ENCODE peak calls at places on chromosome 6, in eight cellular contexts. M, P, E, K, X, R, L and S are unnamed samples.

GRCh38 chr6:69933239-69933638 is 66.9 kb downstream of the COL19A1 start:
- DNase-seq in M (no peak), P (peak; percentile 76), E (no peak), K (no peak), X (peak; percentile 6), R (no peak), L (no peak), S (no peak)

GRCh38 chr6:9064156-9064555 is 628.8 kb upstream of the SLC35B3 start:
- DNase-seq in M (no peak), P (no peak), E (no peak), K (no peak), X (no peak), R (no peak), L (no peak), S (no peak)

GRCh38 chr6:43635387-43636311 is at the start of gene MAD2L1BP:
- DNase-seq in M (peak; percentile 78), P (peak; percentile 63), E (peak; percentile 74), K (peak; percentile 92), X (peak; percentile 68), R (peak; percentile 56), L (peak; percentile 85), S (peak; percentile 85)

GRCh38 chr6:41517473-41517872 is 28.7 kb upstream of the FOXP4 start:
- DNase-seq in M (no peak), P (no peak), E (no peak), K (no peak), X (no peak), R (no peak), L (peak; percentile 47), S (no peak)

GRCh38 chr6:63576985-63577712 is 4.9 kb downstream of the LOC128125822 start:
- DNase-seq in M (no peak), P (no peak), E (no peak), K (no peak), X (no peak), R (no peak), L (no peak), S (no peak)

GRCh38 chr6:51339728-51340127 is 521.1 kb downstream of the TFAP2B start:
- DNase-seq in M (no peak), P (no peak), E (no peak), K (peak; percentile 10), X (no peak), R (no peak), L (no peak), S (no peak)

GRCh38 chr6:41901882-41902519 is 6.8 kb upstream of the USP49 start:
- DNase-seq in M (no peak), P (peak; percentile 39), E (no peak), K (peak; percentile 71), X (peak; percentile 49), R (no peak), L (no peak), S (no peak)

GRCh38 chr6:36131517-36132220 is 1.4 kb downstream of the MAPK13 start:
- DNase-seq in M (no peak), P (peak; percentile 86), E (no peak), K (no peak), X (peak; percentile 85), R (no peak), L (no peak), S (no peak)

GRCh38 chr6:148335582-148335981 is 7.1 kb upstream of the SASH1 start:
- DNase-seq in M (no peak), P (no peak), E (no peak), K (no peak), X (peak; percentile 52), R (no peak), L (no peak), S (no peak)

GRCh38 chr6:82971877-82972460 is 93.7 kb downstream of the UBE3D start:
- DNase-seq in M (no peak), P (no peak), E (no peak), K (no peak), X (no peak), R (no peak), L (no peak), S (no peak)

GRCh38 chr6:73129653-73130443 is 95.4 kb downstream of the KHDC1L start:
- DNase-seq in M (peak; percentile 97), P (peak; percentile 72), E (peak; percentile 92), K (peak; percentile 56), X (peak; percentile 82), R (peak; percentile 66), L (peak; percentile 80), S (peak; percentile 87)

GRCh38 chr6:112337209-112337638 is 9.9 kb upstream of the RFPL4B start:
- DNase-seq in M (peak; percentile 61), P (peak; percentile 84), E (peak; percentile 61), K (no peak), X (peak; percentile 89), R (peak; percentile 43), L (peak; percentile 41), S (no peak)

GRCh38 chr6:110140650-110141049 is 38.8 kb downstream of the WASF1 start:
- DNase-seq in M (no peak), P (peak; percentile 86), E (no peak), K (no peak), X (peak; percentile 74), R (peak; percentile 52), L (no peak), S (no peak)

GRCh38 chr6:36028088-36028886 is 679 bp downstream of the MAPK14 start:
- DNase-seq in M (peak; percentile 25), P (peak; percentile 10), E (peak; percentile 37), K (peak; percentile 52), X (no peak), R (no peak), L (peak; percentile 62), S (no peak)

GRCh38 chr6:124968401-124968800 is 6.2 kb downstream of the RNF217 start:
- DNase-seq in M (no peak), P (no peak), E (no peak), K (no peak), X (no peak), R (no peak), L (no peak), S (no peak)

GRCh38 chr6:8131265-8131897 is 29.0 kb upstream of the EEF1E1 start:
- DNase-seq in M (peak; percentile 72), P (peak; percentile 74), E (peak; percentile 71), K (peak; percentile 42), X (peak; percentile 77), R (peak; percentile 61), L (no peak), S (peak; percentile 70)

GRCh38 chr6:35419431-35419830 is 32.7 kb upstream of the FANCE start:
- DNase-seq in M (no peak), P (peak; percentile 91), E (no peak), K (peak; percentile 48), X (peak; percentile 77), R (no peak), L (no peak), S (no peak)

GRCh38 chr6:52545844-52546119 is 31.1 kb downstream of the TRAM2 start:
- DNase-seq in M (no peak), P (no peak), E (no peak), K (no peak), X (no peak), R (no peak), L (no peak), S (no peak)

DNA sequence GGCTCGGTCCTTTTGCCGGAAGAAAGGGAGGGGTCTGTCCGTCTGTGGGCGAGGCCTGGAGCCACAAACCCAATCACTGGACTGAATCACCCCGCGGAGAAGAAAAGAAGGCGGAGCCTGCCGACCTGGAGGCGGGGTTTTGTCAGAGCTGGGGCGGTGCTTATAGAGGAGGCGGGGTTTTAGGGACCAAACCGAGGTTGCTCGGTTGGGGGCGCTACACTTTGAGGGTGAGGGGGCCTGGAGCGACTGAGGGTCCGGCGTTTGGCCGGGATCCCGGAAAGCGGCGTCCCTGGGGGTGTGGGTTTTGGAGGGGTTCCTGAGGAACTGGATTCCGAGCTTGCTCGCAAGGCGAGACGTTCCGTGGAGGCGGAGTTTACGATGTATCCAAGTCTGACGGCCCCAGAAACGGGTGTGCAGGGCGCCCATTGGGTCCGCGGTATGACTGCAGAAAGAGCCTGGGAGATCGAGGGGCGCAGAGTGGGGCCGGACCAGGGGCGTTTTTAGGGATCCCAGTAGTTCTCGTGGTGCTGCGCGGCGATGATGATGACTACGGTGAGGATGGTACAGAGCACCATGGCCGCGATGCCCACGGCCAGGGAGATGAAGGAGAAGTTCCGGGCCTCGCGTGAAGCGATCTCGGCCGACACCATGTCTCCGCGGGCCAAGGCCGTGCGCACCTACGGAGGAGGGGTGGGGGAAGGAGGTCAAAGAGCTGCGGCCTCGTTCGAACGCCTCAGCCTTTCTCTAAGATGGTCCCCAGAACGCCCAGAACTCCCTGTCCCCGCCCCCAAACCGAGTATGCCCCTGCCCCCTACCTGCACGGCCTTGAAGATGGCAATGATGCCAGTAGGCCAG is 2.8 kb downstream of the PRRT1 start:
- DNase-seq in M (no peak), P (peak; percentile 47), E (no peak), K (no peak), X (no peak), R (no peak), L (peak; percentile 71), S (no peak)
- TF ChIP-seq CTCF in M (no peak), P (peak; percentile 16), E (no peak), K (no peak), X (no peak), R (peak; percentile 18), L (no peak), S (no peak)

GRCh38 chr6:56922645-56923044 is 32.3 kb upstream of the BEND6 start:
- DNase-seq in M (no peak), P (no peak), E (no peak), K (no peak), X (no peak), R (no peak), L (no peak), S (no peak)
- TF ChIP-seq CTCF in M (no peak), P (no peak), E (no peak), K (no peak), X (no peak), R (no peak), L (no peak), S (no peak)

DNA sequence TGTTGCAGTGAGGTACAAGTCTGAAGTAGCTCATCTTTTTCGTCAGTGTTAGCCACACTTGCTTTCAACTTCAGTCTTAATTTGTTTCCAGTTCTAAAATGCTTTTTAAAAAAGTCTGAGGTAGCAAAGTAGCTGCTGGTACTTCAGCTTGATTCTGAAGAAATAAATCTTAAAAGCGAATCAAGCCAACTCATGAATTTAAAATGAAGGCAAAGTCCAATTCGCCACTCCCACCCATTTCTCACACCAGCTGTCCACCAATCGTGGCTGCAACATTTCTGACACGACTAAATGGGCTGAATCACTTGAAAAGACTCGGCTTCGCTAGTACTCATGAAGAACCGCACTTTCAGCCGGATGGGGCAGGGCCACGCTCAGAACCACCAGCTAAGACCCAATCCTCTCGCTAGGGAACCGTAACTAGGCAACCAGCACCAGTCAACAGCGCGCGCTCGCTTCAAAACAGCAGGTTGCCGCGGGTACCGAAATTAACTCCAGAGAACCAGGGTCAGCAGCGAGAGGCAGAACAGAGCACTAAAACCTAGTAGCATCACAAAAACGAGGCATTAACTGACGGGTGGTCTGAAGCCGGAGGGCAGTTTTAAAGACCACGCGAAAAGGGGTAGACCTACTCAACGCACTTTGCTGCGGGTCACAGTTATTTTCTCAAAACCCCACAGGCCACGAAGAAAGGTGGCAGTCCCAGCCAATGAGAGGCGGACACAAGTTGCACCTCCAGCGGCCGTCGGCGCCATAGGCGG is 900 bp downstream of the BCLAF1 start:
- DNase-seq in M (peak; percentile 36), P (peak; percentile 91), E (peak; percentile 59), K (peak; percentile 67), X (peak; percentile 93), R (peak; percentile 34), L (peak; percentile 86), S (peak; percentile 73)
- TF ChIP-seq CTCF in M (peak; percentile 52), P (peak; percentile 29), E (peak; percentile 23), K (peak; percentile 54), X (peak; percentile 3), R (peak; percentile 23), L (peak; percentile 18), S (peak; percentile 68)

GRCh38 chr6:38637756-38638155 is 2.0 kb downstream of the BTBD9 start:
- DNase-seq in M (no peak), P (no peak), E (no peak), K (no peak), X (no peak), R (no peak), L (no peak), S (no peak)
- TF ChIP-seq CTCF in M (no peak), P (no peak), E (no peak), K (no peak), X (no peak), R (no peak), L (no peak), S (no peak)